ENCODE peak calls at places on chromosomes 16 and 17, in six cellular contexts. L is tibial artery, D is adrenal gland, U is GM12878, Y is A549, C is thyroid gland. P is an unnamed sample. For H3K4me1, the result is how much of the 10 kb centered on the place peaks cover.

GRCh38 chr17:29010129-29010528 is 4.3 kb upstream of the SEZ6 start:
- DNase-seq in D (no peak), Y (no peak), U (no peak), C (no peak), L (no peak), P (no peak)

GRCh38 chr16:88779406-88780099 is 5.5 kb downstream of the PIEZO1 start:
- DNase-seq in U (no peak), C (peak), L (no peak), Y (no peak), D (no peak), P (no peak)

GRCh38 chr16:67212766-67213165 is 13.8 kb downstream of the ELMO3 start:
- DNase-seq in L (no peak), U (no peak), C (no peak), Y (no peak), D (no peak), P (no peak)

GRCh38 chr17:65057520-65058075 is 1.1 kb upstream of the GNA13 start:
- DNase-seq in D (peak), C (peak), Y (peak), U (no peak), L (no peak), P (no peak)

GRCh38 chr16:86231321-86231995 is 278.9 kb upstream of the FOXF1 start:
- DNase-seq in C (no peak), Y (no peak), D (no peak), L (no peak), U (no peak), P (no peak)

GRCh38 chr17:1630662-1631061 is 2.0 kb upstream of the SLC43A2 start:
- DNase-seq in Y (no peak), L (no peak), U (no peak), C (no peak), D (no peak), P (no peak)

GRCh38 chr16:9054460-9054859 is 37.0 kb upstream of the HAPSTR1 start:
- DNase-seq in L (no peak), Y (no peak), C (no peak), D (no peak), U (no peak), P (no peak)

GRCh38 chr17:11589706-11590105 is 8.6 kb upstream of the DNAH9 start:
- DNase-seq in L (no peak), U (no peak), D (no peak), Y (no peak), C (no peak), P (no peak)

GRCh38 chr16:84357191-84357651 is 11.1 kb upstream of the ATP2C2 start:
- DNase-seq in U (no peak), D (no peak), Y (no peak), L (no peak), C (no peak), P (no peak)

GRCh38 chr17:37239690-37240344 is 136.0 kb upstream of the C17orf78 start:
- DNase-seq in Y (peak), L (no peak), U (no peak), D (peak), C (no peak), P (no peak)

DNA sequence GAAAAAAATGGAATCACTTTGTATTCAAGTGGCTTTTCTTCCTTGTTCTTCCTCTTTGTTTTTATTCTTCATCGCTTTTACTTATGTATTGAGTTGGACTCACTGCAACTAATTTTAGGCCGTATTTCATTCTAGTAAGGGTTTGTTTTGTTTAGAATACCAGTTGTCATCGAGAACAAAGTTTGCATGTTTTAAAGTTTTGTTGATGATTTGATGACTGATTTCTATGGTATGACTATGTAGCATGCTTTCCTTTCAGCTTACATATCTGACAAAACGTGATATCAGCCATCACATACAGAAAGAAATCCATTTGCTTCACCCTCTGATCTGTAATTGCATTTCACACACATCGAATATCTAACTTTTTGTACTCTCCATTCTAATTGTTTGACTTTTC is 4.0 kb downstream of the PRKCA start:
- DNase-seq in L (no peak), C (no peak), Y (no peak), U (no peak), D (no peak), P (no peak)
- H3K4me1 ChIP-seq in L (under half), C (under half), Y (under half), U (under half), D (under half), P (under half)

DNA sequence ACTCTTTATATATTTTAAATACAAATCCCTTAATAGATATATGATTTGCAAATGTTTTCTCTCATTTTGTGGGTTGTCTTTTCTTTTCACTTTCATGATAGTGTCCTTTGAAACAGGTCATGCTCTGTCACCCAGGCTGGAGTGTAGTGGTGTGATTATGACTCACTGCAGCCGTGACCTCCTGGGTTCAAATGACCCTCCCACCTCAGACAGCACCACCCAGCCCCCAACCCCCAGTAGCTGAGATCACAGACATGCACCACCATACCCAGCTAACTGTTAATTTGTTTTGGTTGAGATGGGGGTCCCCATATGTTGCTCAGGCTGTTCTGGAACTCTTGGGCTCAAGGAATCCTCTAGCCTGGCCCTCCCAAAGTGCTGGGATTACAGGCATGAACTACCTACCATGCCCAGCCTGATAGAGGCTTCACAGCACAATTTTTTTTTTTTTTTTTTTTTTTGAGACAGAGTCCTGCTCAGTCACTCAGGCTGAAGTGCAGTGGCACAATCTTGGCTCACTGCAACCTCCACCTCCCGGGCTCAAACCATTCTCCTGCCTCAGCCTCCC is 18.5 kb upstream of the TMIGD1 start:
- DNase-seq in L (no peak), D (no peak), C (no peak), U (no peak), Y (no peak), P (no peak)
- H3K4me3 ChIP-seq in L (no peak), D (no peak), C (no peak), U (no peak), Y (no peak), P (no peak)

GRCh38 chr17:7313028-7313889 is 1.9 kb downstream of the GPS2 start:
- DNase-seq in D (peak), U (no peak), Y (peak), L (no peak), C (no peak), P (no peak)

GRCh38 chr17:7313890-7314718 is 1.1 kb downstream of the GPS2 start:
- DNase-seq in C (no peak), D (no peak), U (no peak), L (no peak), Y (peak), P (no peak)

GRCh38 chr17:7315570-7316243 is 547 bp upstream of the GPS2 start:
- DNase-seq in D (no peak), L (no peak), C (no peak), Y (no peak), U (no peak), P (no peak)

GRCh38 chr17:7317161-7317803 is 2.1 kb upstream of the GPS2 start:
- DNase-seq in Y (no peak), D (no peak), L (no peak), U (no peak), C (no peak), P (no peak)

GRCh38 chr17:7314719-7315569 is at the start of gene GPS2:
- DNase-seq in U (no peak), C (peak), D (peak), Y (peak), L (peak), P (peak)
- H3K4me1 ChIP-seq in U (under half), C (under half), D (under half), Y (under half), L (under half), P (under half)

DNA sequence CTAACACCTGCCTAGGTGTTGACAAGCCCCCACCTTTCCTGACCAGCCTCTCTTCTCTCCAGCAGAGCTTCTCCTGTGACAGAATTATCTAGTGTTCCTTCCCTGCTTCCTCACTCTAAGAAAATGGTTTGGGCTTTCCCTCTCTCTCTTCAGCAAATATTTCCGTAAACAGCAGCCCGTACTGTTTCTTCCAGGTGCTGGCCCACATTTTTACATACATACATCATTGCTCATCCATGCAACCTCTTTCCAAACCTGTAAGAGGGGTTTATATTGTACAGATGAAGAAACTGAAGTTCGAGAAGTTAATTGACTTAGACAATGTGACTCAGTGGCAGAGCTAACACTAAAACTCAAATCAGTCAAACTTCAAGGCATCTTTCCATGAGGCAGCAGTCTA is 569 bp upstream of the TEKT3 start:
- DNase-seq in U (no peak), D (no peak), C (no peak), L (no peak), Y (no peak), P (no peak)
- H3K4me3 ChIP-seq in U (no peak), D (no peak), C (peak), L (peak), Y (peak), P (no peak)

GRCh38 chr16:5867250-5867649 is 769.7 kb upstream of the EEF2KMT start:
- DNase-seq in L (no peak), Y (no peak), U (no peak), D (no peak), C (no peak), P (no peak)
- H3K4me1 ChIP-seq in L (under half), Y (under half), U (under half), D (under half), C (under half), P (under half)

GRCh38 chr17:81277421-81277820 is 17.7 kb downstream of the SLC38A10 start:
- DNase-seq in L (no peak), Y (no peak), C (peak), U (no peak), D (no peak), P (no peak)
- H3K4me3 ChIP-seq in L (no peak), Y (no peak), C (no peak), U (no peak), D (no peak), P (no peak)